ENCODE peak calls at places on chromosomes 2 and 18, in nine cellular contexts. U, E, I, Z, D, C, H, T and W are unnamed samples.

GRCh38 chr18:9109523-9109922 is 7.0 kb downstream of the NDUFV2 start:
- DNase-seq in E (peak; percentile 26), Z (no peak), C (no peak), D (no peak), U (no peak), I (no peak), T (no peak), H (peak; percentile 61), W (no peak)

GRCh38 chr2:53770264-53770663 is 2.7 kb downstream of the CHAC2 start:
- DNase-seq in H (no peak), D (no peak), U (no peak), T (no peak), E (no peak), I (no peak), Z (no peak), C (no peak), W (no peak)

GRCh38 chr2:48482313-48482712 is 47.6 kb upstream of the STON1 start:
- DNase-seq in Z (no peak), H (peak; percentile 43), D (no peak), I (no peak), E (no peak), U (no peak), T (no peak), C (no peak), W (no peak)

GRCh38 chr2:25252291-25253152 is 84.1 kb upstream of the POMC start:
- DNase-seq in C (no peak), I (peak; percentile 84), D (peak; percentile 70), U (peak; percentile 11), Z (no peak), E (peak; percentile 45), T (peak; percentile 90), H (peak; percentile 26), W (no peak)

GRCh38 chr2:224038049-224038829 is 847 bp downstream of the SERPINE2 start:
- DNase-seq in T (peak; percentile 64), D (peak; percentile 8), I (peak; percentile 46), H (no peak), Z (peak; percentile 29), E (peak; percentile 68), C (no peak), U (no peak), W (no peak)

GRCh38 chr2:134142341-134142738 is 111.5 kb upstream of the MGAT5 start:
- DNase-seq in T (no peak), H (no peak), I (no peak), C (no peak), U (no peak), Z (no peak), E (no peak), D (no peak), W (no peak)

GRCh38 chr2:8803658-8804379 is 33.6 kb downstream of the KIDINS220 start:
- DNase-seq in C (no peak), T (no peak), E (peak; percentile 40), Z (peak; percentile 84), H (peak; percentile 59), D (peak; percentile 26), I (no peak), U (no peak), W (no peak)

GRCh38 chr2:47271054-47272000 is 116.2 kb upstream of the STPG4 start:
- DNase-seq in I (peak; percentile 44), C (no peak), D (no peak), E (no peak), T (no peak), H (no peak), U (no peak), Z (no peak), W (no peak)

GRCh38 chr2:10504370-10504993 is 56.4 kb upstream of the ODC1 start:
- DNase-seq in E (no peak), T (no peak), D (no peak), Z (no peak), C (no peak), H (no peak), I (no peak), U (no peak), W (peak; percentile 60)

GRCh38 chr18:55432307-55433040 is 155.5 kb downstream of the TCF4 start:
- DNase-seq in I (no peak), T (no peak), E (no peak), H (no peak), Z (no peak), C (no peak), D (no peak), U (no peak), W (no peak)

GRCh38 chr2:3726511-3726910 is 23.1 kb downstream of the DCDC2C start:
- DNase-seq in D (no peak), C (no peak), Z (no peak), E (no peak), I (no peak), H (no peak), T (no peak), U (no peak), W (no peak)

GRCh38 chr2:101697794-101698418 is 399 bp downstream of the MAP4K4 start:
- DNase-seq in I (no peak), E (no peak), D (peak; percentile 16), C (no peak), Z (no peak), H (no peak), T (peak; percentile 46), U (no peak), W (no peak)

GRCh38 chr2:85988210-85988913 is 99.6 kb upstream of the ST3GAL5 start:
- DNase-seq in U (no peak), I (no peak), C (no peak), T (no peak), H (peak; percentile 18), Z (no peak), D (peak; percentile 52), E (no peak), W (no peak)

GRCh38 chr2:28360742-28361293 is 31.8 kb upstream of the FOSL2 start:
- DNase-seq in H (peak; percentile 69), I (no peak), D (peak; percentile 89), T (no peak), E (peak; percentile 39), C (no peak), U (no peak), Z (no peak), W (no peak)

GRCh38 chr2:71299507-71299906 is 32.1 kb upstream of the ZNF638 start:
- DNase-seq in E (peak; percentile 40), T (no peak), Z (peak; percentile 35), U (no peak), C (no peak), H (peak; percentile 21), I (peak; percentile 10), D (no peak), W (no peak)